ENCODE peak calls at places on chromosomes 3 and 15, in five cellular contexts. G, X, D, P and Y are unnamed samples.

GRCh38 chr15:77186518-77187095 is 115.7 kb upstream of the TSPAN3 start:
- DNase-seq in D (no peak), X (no peak), P (no peak), G (no peak), Y (peak)

GRCh38 chr3:128496019-128496601 is 3.1 kb upstream of the GATA2 start:
- DNase-seq in D (no peak), P (no peak), G (no peak), X (peak), Y (no peak)

GRCh38 chr3:22115581-22115980 is 364.6 kb upstream of the ZNF385D start:
- DNase-seq in G (no peak), X (no peak), D (no peak), P (no peak), Y (no peak)

GRCh38 chr15:56249080-56249479 is 5.4 kb upstream of the RFX7 start:
- DNase-seq in P (no peak), D (no peak), X (no peak), G (no peak), Y (peak)

GRCh38 chr3:194283218-194284006 is 67.7 kb downstream of the CPN2 start:
- DNase-seq in G (no peak), X (no peak), D (no peak), P (no peak), Y (peak)

GRCh38 chr15:98289747-98290146 is 329.2 kb downstream of the ARRDC4 start:
- DNase-seq in G (no peak), X (no peak), P (no peak), D (no peak), Y (peak)

GRCh38 chr3:99817047-99817436 is 620 bp upstream of the CMSS1 start:
- DNase-seq in D (no peak), P (no peak), G (no peak), X (peak), Y (no peak)

GRCh38 chr3:117398166-117398954 is 688.8 kb downstream of the TUSC7 start:
- DNase-seq in P (no peak), D (no peak), G (no peak), X (no peak), Y (no peak)

GRCh38 chr15:65460948-65461347 is 38.2 kb upstream of the IGDCC4 start:
- DNase-seq in G (no peak), D (no peak), P (no peak), X (no peak), Y (peak)

GRCh38 chr3:10988003-10988402 is 4.5 kb upstream of the SLC6A1 start:
- DNase-seq in G (no peak), D (no peak), X (no peak), P (no peak), Y (no peak)

GRCh38 chr15:47975422-47975821 is 145.4 kb upstream of the SLC24A5 start:
- DNase-seq in P (no peak), D (no peak), X (no peak), G (no peak), Y (no peak)

GRCh38 chr15:51924146-51925068 is 47.2 kb downstream of the LEO1 start:
- DNase-seq in D (no peak), X (no peak), P (no peak), G (no peak), Y (no peak)

GRCh38 chr3:156705761-156706631 is 31.6 kb downstream of the TIPARP start:
- DNase-seq in G (no peak), X (no peak), D (no peak), P (no peak), Y (no peak)

GRCh38 chr3:27728195-27729087 is 6.3 kb upstream of the EOMES start:
- DNase-seq in G (no peak), P (no peak), X (no peak), D (no peak), Y (no peak)

GRCh38 chr3:156353535-156353934 is 201.4 kb downstream of the SSR3 start:
- DNase-seq in P (no peak), X (no peak), D (no peak), G (no peak), Y (peak)

GRCh38 chr3:152350139-152350538 is 81.4 kb downstream of the MBNL1 start:
- DNase-seq in G (no peak), X (no peak), D (no peak), P (no peak), Y (peak)

GRCh38 chr15:92326236-92326635 is 67.4 kb upstream of the ST8SIA2 start:
- DNase-seq in D (no peak), G (no peak), X (no peak), P (peak), Y (no peak)

GRCh38 chr3:149340310-149340933 is 7.0 kb upstream of the TM4SF18 start:
- DNase-seq in D (no peak), X (no peak), P (no peak), G (no peak), Y (peak)

GRCh38 chr15:22839046-22839705 is 710 bp downstream of the NIPA2 start:
- DNase-seq in X (no peak), P (no peak), G (no peak), D (no peak), Y (no peak)

GRCh38 chr3:48598323-48599076 is 3.4 kb upstream of the COL7A1 start:
- DNase-seq in X (peak), D (no peak), P (peak), G (no peak), Y (peak)

GRCh38 chr15:41544650-41545015 is 576 bp upstream of the RPAP1 start:
- DNase-seq in X (peak), G (no peak), D (no peak), P (peak), Y (peak)

GRCh38 chr3:62057339-62058047 is 315.9 kb downstream of the FEZF2 start:
- DNase-seq in P (no peak), D (no peak), G (no peak), X (no peak), Y (no peak)

DNA sequence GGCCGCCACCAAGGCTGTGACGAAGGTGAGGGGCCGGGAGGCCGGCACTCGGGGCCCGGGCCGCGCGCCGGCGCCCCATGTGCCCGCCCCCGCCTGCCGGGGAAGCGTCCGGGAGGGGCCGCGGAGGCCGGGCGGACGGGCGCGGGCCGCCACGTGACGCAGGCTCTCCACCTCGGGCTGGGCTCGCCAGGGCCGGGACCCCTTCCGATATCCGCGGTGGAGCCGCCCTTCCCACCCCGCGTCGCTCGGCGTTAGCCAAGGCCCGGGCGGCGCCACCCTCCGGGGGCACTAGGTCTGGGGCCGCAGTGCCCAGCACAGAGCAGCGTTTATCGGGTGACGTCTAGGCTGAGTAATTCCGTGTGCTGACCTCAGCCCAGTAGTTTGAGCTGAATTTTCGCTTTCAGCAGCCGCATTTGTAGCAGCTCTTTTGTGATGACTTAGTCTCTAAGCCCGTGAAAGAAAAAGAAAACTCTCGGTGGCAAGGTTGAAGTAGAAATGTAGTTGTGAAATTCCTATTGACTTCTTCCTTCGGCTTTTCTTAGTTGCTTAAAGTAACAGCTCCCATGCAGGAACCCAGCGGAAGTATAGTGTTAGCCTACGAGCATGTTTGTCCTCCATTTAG is 885 bp downstream of the CDV3 start:
- DNase-seq in D (peak), P (peak), X (peak), G (peak), Y (peak)
- TF ChIP-seq CTCF in D (no peak), P (peak), X (no peak), G (no peak), Y (no peak)

GRCh38 chr3:66418432-66419052 is 82.3 kb downstream of the LRIG1 start:
- DNase-seq in X (no peak), G (no peak), D (no peak), P (peak), Y (peak)

GRCh38 chr3:66415867-66416428 is 84.9 kb downstream of the LRIG1 start:
- DNase-seq in P (no peak), G (no peak), D (no peak), X (no peak), Y (no peak)

GRCh38 chr3:66414846-66415245 is 86.0 kb downstream of the LRIG1 start:
- DNase-seq in D (no peak), X (peak), P (no peak), G (no peak), Y (no peak)

GRCh38 chr3:66416556-66417304 is 84.1 kb downstream of the LRIG1 start:
- DNase-seq in G (no peak), P (no peak), D (no peak), X (no peak), Y (no peak)

DNA sequence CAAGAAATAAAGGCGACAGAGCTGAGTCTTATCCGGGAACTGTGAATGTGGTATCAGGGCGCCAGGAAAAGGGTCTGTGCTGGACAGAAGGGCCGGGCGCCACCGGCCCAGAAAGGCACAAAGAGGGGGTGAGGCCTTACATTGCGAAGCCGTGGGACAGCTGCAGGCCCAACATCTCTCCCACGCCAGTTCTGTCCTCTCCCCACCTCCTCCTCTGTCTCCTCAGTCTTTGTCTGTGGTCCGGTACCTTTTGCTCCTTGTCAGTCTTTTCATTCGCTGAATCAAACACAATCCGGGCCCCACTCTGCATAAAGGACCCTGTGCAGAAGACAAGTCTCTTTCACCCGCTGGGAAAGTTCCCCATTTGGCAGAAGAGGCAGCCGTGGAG is 81.8 kb downstream of the LRIG1 start:
- DNase-seq in X (no peak), G (no peak), P (no peak), D (no peak), Y (no peak)
- H3K4me3 ChIP-seq in X (no peak), G (no peak), P (no peak), D (no peak), Y (no peak)

GRCh38 chr3:125202197-125202596 is 10.4 kb downstream of the SLC12A8 start:
- DNase-seq in X (no peak), D (no peak), P (no peak), G (no peak), Y (no peak)
- TF ChIP-seq CTCF in X (peak), D (no peak), P (no peak), G (no peak), Y (no peak)

GRCh38 chr15:42803436-42803835 is 66.5 kb upstream of the CDAN1 start:
- DNase-seq in D (no peak), X (no peak), G (no peak), P (no peak), Y (no peak)

GRCh38 chr15:42805266-42805665 is 68.3 kb upstream of the CDAN1 start:
- DNase-seq in D (no peak), G (no peak), P (no peak), X (no peak), Y (no peak)

GRCh38 chr15:42800731-42801474 is 64.0 kb upstream of the CDAN1 start:
- DNase-seq in X (no peak), D (no peak), G (no peak), P (no peak), Y (no peak)

GRCh38 chr15:42804739-42805138 is 67.8 kb upstream of the CDAN1 start:
- DNase-seq in X (no peak), D (no peak), G (no peak), P (no peak), Y (no peak)

GRCh38 chr15:42802168-42802567 is 65.2 kb upstream of the CDAN1 start:
- DNase-seq in P (no peak), D (no peak), X (no peak), G (no peak), Y (no peak)
- H3K4me3 ChIP-seq in P (no peak), D (no peak), X (no peak), G (no peak), Y (no peak)